ENCODE peak calls at places on chromosomes 2 and 18, in seven cellular contexts. C is A673, E is AG10803, W is SK-N-SH, K is HCT116, J is RWPE1, I is iris pigment epithelial cell. Z is an unnamed sample.

GRCh38 chr2:110852541-110853263 is 120.3 kb downstream of the ACOXL start:
- DNase-seq in C (no peak), E (no peak), W (no peak), K (no peak), J (no peak), I (no peak), Z (no peak)

GRCh38 chr2:128584296-128584900 is 265.7 kb upstream of the HS6ST1 start:
- DNase-seq in C (no peak), E (peak), W (no peak), K (no peak), J (no peak), I (peak), Z (peak)

GRCh38 chr18:30492552-30493129 is 549.9 kb downstream of the DSC3 start:
- DNase-seq in C (no peak), E (no peak), W (no peak), K (no peak), J (no peak), I (no peak), Z (no peak)

GRCh38 chr2:149483004-149483605 is 104.5 kb downstream of the MMADHC start:
- DNase-seq in C (no peak), E (no peak), W (no peak), K (no peak), J (no peak), I (peak), Z (no peak)

GRCh38 chr18:58993260-58993659 is 128.6 kb downstream of the ZNF532 start:
- DNase-seq in C (peak), E (peak), W (no peak), K (no peak), J (no peak), I (peak), Z (peak)

GRCh38 chr2:179655627-179656026 is 205.8 kb downstream of the ZNF385B start:
- DNase-seq in C (no peak), E (peak), W (no peak), K (no peak), J (no peak), I (peak), Z (no peak)

GRCh38 chr2:177171418-177171865 is 41.2 kb upstream of the HNRNPA3 start:
- DNase-seq in C (no peak), E (no peak), W (no peak), K (no peak), J (no peak), I (no peak), Z (no peak)

GRCh38 chr2:237694423-237695194 is 67.2 kb downstream of the LRRFIP1 start:
- DNase-seq in C (no peak), E (no peak), W (no peak), K (no peak), J (no peak), I (no peak), Z (no peak)

GRCh38 chr18:13276530-13277520 is 58.3 kb downstream of the LDLRAD4 start:
- DNase-seq in C (no peak), E (no peak), W (no peak), K (no peak), J (no peak), I (no peak), Z (no peak)

GRCh38 chr2:84856785-84857184 is 24.1 kb downstream of the TRABD2A start:
- DNase-seq in C (no peak), E (no peak), W (no peak), K (no peak), J (no peak), I (peak), Z (no peak)

GRCh38 chr18:49098386-49098785 is 147.6 kb upstream of the SMAD7 start:
- DNase-seq in C (peak), E (no peak), W (no peak), K (no peak), J (no peak), I (no peak), Z (no peak)

GRCh38 chr2:85827879-85828569 is 60.8 kb downstream of the ST3GAL5 start:
- DNase-seq in C (no peak), E (no peak), W (no peak), K (no peak), J (no peak), I (no peak), Z (no peak)

GRCh38 chr2:128473175-128474013 is 154.7 kb upstream of the HS6ST1 start:
- DNase-seq in C (peak), E (peak), W (no peak), K (no peak), J (no peak), I (peak), Z (no peak)

GRCh38 chr2:170740660-170741059 is 25.5 kb downstream of the SP5 start:
- DNase-seq in C (no peak), E (no peak), W (no peak), K (no peak), J (no peak), I (no peak), Z (no peak)

GRCh38 chr2:40343904-40344303 is 108.0 kb downstream of the SLC8A1 start:
- DNase-seq in C (no peak), E (peak), W (no peak), K (no peak), J (peak), I (peak), Z (no peak)

GRCh38 chr18:66107546-66107945 is 356.7 kb downstream of the CDH7 start:
- DNase-seq in C (no peak), E (no peak), W (no peak), K (no peak), J (no peak), I (no peak), Z (no peak)

GRCh38 chr18:37548679-37549289 is 16.8 kb downstream of the CELF4 start:
- DNase-seq in C (no peak), E (no peak), W (peak), K (no peak), J (no peak), I (no peak), Z (no peak)

GRCh38 chr2:201698588-201699226 is at the start of gene MPP4:
- DNase-seq in C (peak), E (peak), W (peak), K (no peak), J (no peak), I (peak), Z (peak)

GRCh38 chr2:58727977-58728656 is 487.0 kb upstream of the FANCL start:
- DNase-seq in C (no peak), E (no peak), W (no peak), K (no peak), J (no peak), I (no peak), Z (no peak)

GRCh38 chr2:66547887-66548286 is 113.0 kb downstream of the MEIS1 start:
- DNase-seq in C (no peak), E (no peak), W (no peak), K (no peak), J (no peak), I (no peak), Z (no peak)

GRCh38 chr2:95333888-95334338 is 36.8 kb downstream of the KCNIP3 start:
- DNase-seq in C (peak), E (peak), W (no peak), K (peak), J (peak), I (peak), Z (no peak)

GRCh38 chr2:170462433-170463205 is 252.5 kb upstream of the SP5 start:
- DNase-seq in C (no peak), E (no peak), W (no peak), K (no peak), J (no peak), I (no peak), Z (no peak)

GRCh38 chr18:37222383-37223378 is 342.9 kb downstream of the CELF4 start:
- DNase-seq in C (no peak), E (peak), W (no peak), K (peak), J (no peak), I (no peak), Z (no peak)

GRCh38 chr18:46750626-46751025 is 6.2 kb downstream of the ST8SIA5 start:
- DNase-seq in C (no peak), E (no peak), W (no peak), K (no peak), J (no peak), I (no peak), Z (no peak)

GRCh38 chr2:16217271-16217670 is 276.9 kb downstream of the MYCN start:
- DNase-seq in C (no peak), E (no peak), W (no peak), K (no peak), J (no peak), I (no peak), Z (no peak)

GRCh38 chr2:205133544-205133943 is 548.8 kb upstream of the NRP2 start:
- DNase-seq in C (peak), E (peak), W (peak), K (no peak), J (no peak), I (no peak), Z (no peak)

GRCh38 chr18:10318686-10318960 is 135.8 kb upstream of the APCDD1 start:
- DNase-seq in C (peak), E (peak), W (no peak), K (no peak), J (no peak), I (no peak), Z (no peak)

GRCh38 chr2:80231421-80231820 is 73.1 kb downstream of the LRRTM1 start:
- DNase-seq in C (no peak), E (no peak), W (no peak), K (no peak), J (no peak), I (no peak), Z (no peak)

GRCh38 chr2:1833726-1834125 is 89.4 kb upstream of the PXDN start:
- DNase-seq in C (no peak), E (no peak), W (no peak), K (no peak), J (no peak), I (no peak), Z (no peak)

GRCh38 chr2:219155054-219155644 is 5.5 kb downstream of the NHEJ1 start:
- DNase-seq in C (peak), E (peak), W (peak), K (peak), J (peak), I (peak), Z (no peak)

GRCh38 chr2:211877061-211877460 is 661.5 kb downstream of the ERBB4 start:
- DNase-seq in C (no peak), E (no peak), W (no peak), K (no peak), J (no peak), I (peak), Z (no peak)

GRCh38 chr2:30871440-30871839 is 64.2 kb upstream of the CAPN13 start:
- DNase-seq in C (no peak), E (no peak), W (peak), K (no peak), J (no peak), I (no peak), Z (no peak)

GRCh38 chr2:32947484-32948143 is 861 bp downstream of the LTBP1 start:
- DNase-seq in C (peak), E (peak), W (peak), K (no peak), J (peak), I (peak), Z (no peak)

GRCh38 chr2:236945431-236946016 is 140.2 kb upstream of the COPS8 start:
- DNase-seq in C (no peak), E (no peak), W (no peak), K (no peak), J (no peak), I (no peak), Z (no peak)

GRCh38 chr2:86066007-86066578 is 39.6 kb downstream of the POLR1A start:
- DNase-seq in C (no peak), E (no peak), W (peak), K (no peak), J (no peak), I (no peak), Z (no peak)

GRCh38 chr18:32472841-32473240 is 2.2 kb upstream of the GAREM1 start:
- DNase-seq in C (no peak), E (no peak), W (no peak), K (no peak), J (no peak), I (no peak), Z (no peak)

GRCh38 chr2:96264656-96265348 is 995 bp downstream of the TMEM127 start:
- DNase-seq in C (peak), E (peak), W (peak), K (no peak), J (peak), I (peak), Z (no peak)